ENCODE peak calls at places on chromosomes 3 and 15, in eight cellular contexts. U, G, Z, X, W, B, I and D are unnamed samples.

GRCh38 chr3:108320746-108321350 is 24.5 kb downstream of the HHLA2 start:
- DNase-seq in U (no peak), G (no peak), Z (no peak), X (no peak), W (no peak), B (no peak), I (no peak), D (no peak)

GRCh38 chr3:160061525-160061924 is 72.9 kb downstream of the IL12A start:
- DNase-seq in U (no peak), G (no peak), Z (no peak), X (no peak), W (no peak), B (no peak), I (no peak), D (no peak)

GRCh38 chr15:66682246-66682645 is 19.8 kb upstream of the SMAD6 start:
- DNase-seq in U (no peak), G (no peak), Z (no peak), X (no peak), W (no peak), B (no peak), I (no peak), D (no peak)

GRCh38 chr15:89004726-89005030 is 83.6 kb upstream of the ABHD2 start:
- DNase-seq in U (no peak), G (no peak), Z (no peak), X (peak; percentile 48), W (no peak), B (no peak), I (no peak), D (no peak)

GRCh38 chr3:35524851-35525250 is 114.5 kb upstream of the ARPP21 start:
- DNase-seq in U (no peak), G (no peak), Z (no peak), X (no peak), W (no peak), B (no peak), I (no peak), D (no peak)

GRCh38 chr3:24451461-24452099 is 43.1 kb downstream of the THRB start:
- DNase-seq in U (no peak), G (no peak), Z (no peak), X (no peak), W (no peak), B (no peak), I (peak; percentile 67), D (no peak)

GRCh38 chr15:35078221-35078915 is 6.7 kb downstream of the NANOGP8 start:
- DNase-seq in U (no peak), G (peak; percentile 75), Z (peak; percentile 6), X (no peak), W (no peak), B (peak; percentile 11), I (peak; percentile 71), D (peak; percentile 81)

GRCh38 chr15:80049046-80049445 is 10.4 kb upstream of the ZFAND6 start:
- DNase-seq in U (no peak), G (no peak), Z (no peak), X (no peak), W (no peak), B (no peak), I (no peak), D (no peak)

GRCh38 chr3:47612178-47612577 is 33.5 kb upstream of the CSPG5 start:
- DNase-seq in U (no peak), G (no peak), Z (no peak), X (no peak), W (no peak), B (peak; percentile 51), I (peak; percentile 64), D (no peak)

GRCh38 chr15:67512933-67513714 is 7.8 kb upstream of the C15orf61 start:
- DNase-seq in U (no peak), G (no peak), Z (no peak), X (no peak), W (no peak), B (no peak), I (no peak), D (no peak)

GRCh38 chr3:179811321-179812095 is 158.7 kb downstream of the USP13 start:
- DNase-seq in U (no peak), G (peak; percentile 73), Z (peak; percentile 77), X (no peak), W (peak; percentile 15), B (peak; percentile 67), I (peak; percentile 88), D (peak; percentile 57)

GRCh38 chr3:142211034-142211433 is 14.4 kb downstream of the GK5 start:
- DNase-seq in U (no peak), G (peak; percentile 29), Z (no peak), X (no peak), W (no peak), B (no peak), I (no peak), D (no peak)

GRCh38 chr3:155019576-155019975 is 60.5 kb upstream of the MME start:
- DNase-seq in U (no peak), G (no peak), Z (no peak), X (no peak), W (no peak), B (no peak), I (peak; percentile 17), D (no peak)

GRCh38 chr3:50602675-50603191 is 8.8 kb downstream of the CISH start:
- DNase-seq in U (no peak), G (no peak), Z (peak; percentile 48), X (no peak), W (no peak), B (no peak), I (peak; percentile 58), D (no peak)

GRCh38 chr3:13288732-13289718 is 131.1 kb downstream of the NUP210 start:
- DNase-seq in U (no peak), G (no peak), Z (no peak), X (no peak), W (no peak), B (no peak), I (no peak), D (no peak)

GRCh38 chr3:59540241-59540640 is 490.4 kb upstream of the CFAP20DC start:
- DNase-seq in U (no peak), G (no peak), Z (no peak), X (no peak), W (no peak), B (no peak), I (peak; percentile 5), D (no peak)

GRCh38 chr3:29454326-29454725 is 173.5 kb downstream of the RBMS3 start:
- DNase-seq in U (no peak), G (no peak), Z (no peak), X (no peak), W (no peak), B (no peak), I (no peak), D (no peak)

GRCh38 chr15:28920781-28921331 is 35.1 kb downstream of the APBA2 start:
- DNase-seq in U (no peak), G (no peak), Z (no peak), X (no peak), W (no peak), B (no peak), I (no peak), D (no peak)

GRCh38 chr15:28921336-28921735 is 35.6 kb downstream of the APBA2 start:
- DNase-seq in U (no peak), G (no peak), Z (no peak), X (no peak), W (no peak), B (no peak), I (no peak), D (no peak)

GRCh38 chr15:28918141-28918983 is 32.6 kb downstream of the APBA2 start:
- DNase-seq in U (no peak), G (no peak), Z (no peak), X (no peak), W (peak; percentile 32), B (no peak), I (no peak), D (no peak)

GRCh38 chr15:28919201-28919627 is 33.4 kb downstream of the APBA2 start:
- DNase-seq in U (no peak), G (no peak), Z (no peak), X (no peak), W (no peak), B (no peak), I (peak; percentile 43), D (no peak)

GRCh38 chr15:28919679-28920655 is 34.2 kb downstream of the APBA2 start:
- DNase-seq in U (no peak), G (no peak), Z (no peak), X (no peak), W (no peak), B (no peak), I (no peak), D (no peak)
- TF ChIP-seq CTCF in U (no peak), G (no peak), Z (no peak), X (no peak), W (no peak), B (no peak), I (no peak), D (no peak)

DNA sequence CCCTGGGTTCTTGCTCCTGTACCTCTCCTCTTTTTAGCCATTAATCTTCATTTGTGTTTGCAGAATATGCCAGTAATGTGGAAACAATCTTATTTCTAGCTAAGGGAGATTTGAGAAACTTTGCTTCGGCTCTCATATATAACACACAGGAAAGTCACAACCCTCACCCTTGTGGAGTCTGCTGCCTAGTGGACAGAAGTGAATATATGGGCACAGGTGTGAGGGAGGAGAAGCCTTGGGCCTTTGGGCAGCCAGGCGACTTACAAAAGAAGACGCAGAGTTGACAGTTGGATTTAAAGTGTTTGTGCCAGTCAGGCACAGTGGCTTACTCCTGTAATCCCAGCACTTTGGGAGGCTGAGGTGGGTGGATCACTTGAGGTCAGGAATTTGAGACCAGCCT is 181.8 kb upstream of the TBL1XR1 start:
- DNase-seq in U (no peak), G (no peak), Z (no peak), X (no peak), W (no peak), B (no peak), I (peak; percentile 25), D (no peak)
- TF ChIP-seq CTCF in U (no peak), G (no peak), Z (no peak), X (no peak), W (no peak), B (no peak), I (peak; percentile 21), D (peak; percentile 18)

GRCh38 chr15:53869806-53870073 is 108.5 kb upstream of the UNC13C start:
- DNase-seq in U (no peak), G (no peak), Z (no peak), X (no peak), W (no peak), B (no peak), I (no peak), D (no peak)

GRCh38 chr15:53869044-53869805 is 109.0 kb upstream of the UNC13C start:
- DNase-seq in U (no peak), G (peak; percentile 10), Z (no peak), X (no peak), W (no peak), B (no peak), I (no peak), D (no peak)

GRCh38 chr15:53872410-53872809 is 105.8 kb upstream of the UNC13C start:
- DNase-seq in U (no peak), G (no peak), Z (no peak), X (no peak), W (no peak), B (no peak), I (no peak), D (no peak)
- TF ChIP-seq CTCF in U (no peak), G (no peak), Z (no peak), X (no peak), W (no peak), B (no peak), I (no peak), D (no peak)

DNA sequence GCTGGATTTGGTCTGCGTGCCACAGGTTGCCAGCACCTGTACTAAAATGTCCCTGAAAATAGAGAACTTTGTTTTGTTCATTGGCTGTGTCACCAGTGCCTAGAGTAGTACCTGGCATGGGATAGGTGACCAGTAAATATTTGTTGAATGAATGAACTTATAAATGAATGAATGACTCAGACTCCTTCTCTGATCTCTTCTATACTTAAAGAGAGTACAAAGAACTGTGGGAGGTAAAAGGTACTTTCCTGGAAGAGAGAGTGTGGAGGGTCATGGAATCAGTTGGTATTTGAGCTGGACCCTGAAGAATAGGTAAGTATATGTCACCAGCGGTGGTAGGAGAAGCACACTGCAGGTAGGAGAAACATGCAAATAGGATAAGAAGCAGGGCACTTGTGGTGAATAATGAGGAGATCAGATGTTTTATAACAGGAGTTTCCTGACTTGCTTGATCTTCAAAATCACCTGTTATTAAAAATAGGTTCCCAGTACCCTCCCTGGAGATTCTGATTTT is 149.4 kb downstream of the LPP start:
- DNase-seq in U (no peak), G (no peak), Z (no peak), X (no peak), W (no peak), B (no peak), I (peak; percentile 70), D (no peak)
- TF ChIP-seq CTCF in U (no peak), G (no peak), Z (no peak), X (no peak), W (no peak), B (no peak), I (peak; percentile 26), D (no peak)